ENCODE peak calls at places on chromosomes 5 and 9, in four cellular contexts. One of them, this sample, is unnamed.

GRCh38 chr9:106146886-106147285 is 452.5 kb downstream of the TMEM38B start:
- DNase-seq in dorsolateral prefrontal cortex: no peak
- DNase-seq in left ventricle myocardium inferior: no peak
- DNase-seq in keratinocyte: no peak
- DNase-seq in this sample: no peak

GRCh38 chr5:65948115-65948772 is 21.9 kb downstream of the ERBIN start:
- DNase-seq in left ventricle myocardium inferior: no peak
- DNase-seq in dorsolateral prefrontal cortex: no peak
- DNase-seq in keratinocyte: no peak
- DNase-seq in this sample: no peak

GRCh38 chr9:121686930-121687541 is 35.6 kb downstream of the DAB2IP start:
- DNase-seq in dorsolateral prefrontal cortex: peak; percentile 72
- DNase-seq in left ventricle myocardium inferior: peak; percentile 74
- DNase-seq in keratinocyte: no peak
- DNase-seq in this sample: peak; percentile 38

GRCh38 chr9:242461-243080 is 27.9 kb downstream of the DOCK8 start:
- DNase-seq in left ventricle myocardium inferior: no peak
- DNase-seq in dorsolateral prefrontal cortex: no peak
- DNase-seq in keratinocyte: no peak
- DNase-seq in this sample: no peak

GRCh38 chr5:59532979-59533729 is 360.4 kb downstream of the PDE4D start:
- DNase-seq in keratinocyte: no peak
- DNase-seq in dorsolateral prefrontal cortex: no peak
- DNase-seq in left ventricle myocardium inferior: no peak
- DNase-seq in this sample: no peak

GRCh38 chr9:113669523-113670115 is 206.1 kb downstream of the RGS3 start:
- DNase-seq in left ventricle myocardium inferior: no peak
- DNase-seq in dorsolateral prefrontal cortex: no peak
- DNase-seq in keratinocyte: no peak
- DNase-seq in this sample: no peak

GRCh38 chr5:6632324-6632930 is 417 bp downstream of the NSUN2 start:
- DNase-seq in dorsolateral prefrontal cortex: peak; percentile 29
- DNase-seq in keratinocyte: no peak
- DNase-seq in left ventricle myocardium inferior: no peak
- DNase-seq in this sample: peak; percentile 11

GRCh38 chr9:35195683-35196082 is 33.9 kb downstream of the UNC13B start:
- DNase-seq in left ventricle myocardium inferior: no peak
- DNase-seq in keratinocyte: no peak
- DNase-seq in dorsolateral prefrontal cortex: no peak
- DNase-seq in this sample: no peak

GRCh38 chr9:137297966-137298365 is 4.1 kb downstream of the NRARP start:
- DNase-seq in keratinocyte: no peak
- DNase-seq in left ventricle myocardium inferior: no peak
- DNase-seq in dorsolateral prefrontal cortex: no peak
- DNase-seq in this sample: no peak

GRCh38 chr5:149887622-149888183 is 56.9 kb downstream of the PDE6A start:
- DNase-seq in left ventricle myocardium inferior: no peak
- DNase-seq in keratinocyte: no peak
- DNase-seq in dorsolateral prefrontal cortex: no peak
- DNase-seq in this sample: peak; percentile 96

GRCh38 chr5:160467555-160468418 is 46.1 kb downstream of the PTTG1 start:
- DNase-seq in dorsolateral prefrontal cortex: no peak
- DNase-seq in keratinocyte: no peak
- DNase-seq in left ventricle myocardium inferior: peak; percentile 71
- DNase-seq in this sample: no peak

GRCh38 chr5:133906303-133906702 is 62.1 kb downstream of the C5orf15 start:
- DNase-seq in dorsolateral prefrontal cortex: no peak
- DNase-seq in keratinocyte: no peak
- DNase-seq in left ventricle myocardium inferior: no peak
- DNase-seq in this sample: no peak
- TF ChIP-seq CTCF in dorsolateral prefrontal cortex: no peak
- TF ChIP-seq CTCF in keratinocyte: no peak
- TF ChIP-seq CTCF in left ventricle myocardium inferior: no peak
- TF ChIP-seq CTCF in this sample: no peak

DNA sequence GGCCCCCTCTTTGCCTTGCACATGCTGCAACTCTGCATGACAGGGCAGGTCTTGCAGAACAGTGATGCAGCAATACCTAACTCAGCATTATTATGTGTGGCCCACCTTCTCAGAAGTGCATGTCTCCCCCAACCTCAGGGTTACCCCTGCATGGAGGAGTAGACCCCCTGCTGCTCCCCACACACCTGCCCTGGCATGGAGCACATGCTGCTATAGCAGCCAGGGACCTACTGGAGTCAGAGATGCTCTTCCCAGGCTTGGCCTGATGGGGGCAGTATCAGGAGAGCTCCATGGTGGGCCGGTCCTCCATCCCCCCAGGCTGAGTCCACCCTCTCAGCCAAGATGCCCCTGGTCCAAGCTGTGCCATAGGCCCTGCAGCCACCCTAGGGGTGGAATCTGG is 13.2 kb upstream of the BOD1 start:
- DNase-seq in dorsolateral prefrontal cortex: no peak
- DNase-seq in left ventricle myocardium inferior: no peak
- DNase-seq in keratinocyte: no peak
- DNase-seq in this sample: no peak
- TF ChIP-seq CTCF in dorsolateral prefrontal cortex: no peak
- TF ChIP-seq CTCF in left ventricle myocardium inferior: peak; percentile 29
- TF ChIP-seq CTCF in keratinocyte: peak; percentile 39
- TF ChIP-seq CTCF in this sample: peak; percentile 18

GRCh38 chr9:37386988-37387387 is 35.5 kb upstream of the GRHPR start:
- DNase-seq in left ventricle myocardium inferior: no peak
- DNase-seq in dorsolateral prefrontal cortex: no peak
- DNase-seq in keratinocyte: no peak
- DNase-seq in this sample: no peak

GRCh38 chr9:37395663-37396062 is 26.8 kb upstream of the GRHPR start:
- DNase-seq in keratinocyte: no peak
- DNase-seq in left ventricle myocardium inferior: no peak
- DNase-seq in dorsolateral prefrontal cortex: no peak
- DNase-seq in this sample: no peak

GRCh38 chr9:37395229-37395628 is 27.3 kb upstream of the GRHPR start:
- DNase-seq in keratinocyte: no peak
- DNase-seq in left ventricle myocardium inferior: no peak
- DNase-seq in dorsolateral prefrontal cortex: no peak
- DNase-seq in this sample: no peak

GRCh38 chr9:37392272-37392671 is 30.2 kb upstream of the GRHPR start:
- DNase-seq in left ventricle myocardium inferior: no peak
- DNase-seq in dorsolateral prefrontal cortex: no peak
- DNase-seq in keratinocyte: no peak
- DNase-seq in this sample: no peak

DNA sequence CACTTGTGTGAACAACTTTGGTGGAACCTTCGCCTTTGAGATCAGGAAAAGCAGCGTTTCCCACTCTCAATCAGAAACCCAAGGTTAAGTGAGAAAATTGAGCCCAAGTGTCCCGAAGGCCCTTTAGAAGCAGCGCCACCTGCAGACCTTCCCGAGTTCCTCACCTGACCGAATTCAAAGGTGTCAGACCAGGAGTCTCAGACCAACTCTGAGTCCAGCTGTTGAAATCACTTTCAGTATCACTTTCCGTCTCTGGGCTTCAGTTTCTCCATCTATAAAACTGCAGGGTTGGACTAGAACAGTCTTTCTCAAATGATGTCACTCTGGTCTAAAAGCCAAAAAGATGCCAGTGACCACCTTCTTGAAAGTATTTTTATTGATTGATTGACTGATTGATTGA is 31.7 kb upstream of the GRHPR start:
- DNase-seq in left ventricle myocardium inferior: no peak
- DNase-seq in keratinocyte: no peak
- DNase-seq in dorsolateral prefrontal cortex: no peak
- DNase-seq in this sample: no peak
- TF ChIP-seq CTCF in left ventricle myocardium inferior: peak; percentile 27
- TF ChIP-seq CTCF in keratinocyte: peak; percentile 51
- TF ChIP-seq CTCF in dorsolateral prefrontal cortex: no peak
- TF ChIP-seq CTCF in this sample: peak; percentile 39

GRCh38 chr9:89917861-89918260 is 313.0 kb downstream of the GADD45G start:
- DNase-seq in left ventricle myocardium inferior: no peak
- DNase-seq in dorsolateral prefrontal cortex: no peak
- DNase-seq in keratinocyte: no peak
- DNase-seq in this sample: no peak

GRCh38 chr9:89922099-89922498 is 317.3 kb downstream of the GADD45G start:
- DNase-seq in left ventricle myocardium inferior: no peak
- DNase-seq in keratinocyte: no peak
- DNase-seq in dorsolateral prefrontal cortex: peak; percentile 32
- DNase-seq in this sample: no peak

GRCh38 chr9:89920901-89921300 is 316.1 kb downstream of the GADD45G start:
- DNase-seq in keratinocyte: no peak
- DNase-seq in dorsolateral prefrontal cortex: peak; percentile 83
- DNase-seq in left ventricle myocardium inferior: no peak
- DNase-seq in this sample: no peak

GRCh38 chr9:89920131-89920530 is 315.3 kb downstream of the GADD45G start:
- DNase-seq in keratinocyte: no peak
- DNase-seq in left ventricle myocardium inferior: no peak
- DNase-seq in dorsolateral prefrontal cortex: peak; percentile 55
- DNase-seq in this sample: no peak

GRCh38 chr9:89919171-89919681 is 314.4 kb downstream of the GADD45G start:
- DNase-seq in dorsolateral prefrontal cortex: no peak
- DNase-seq in keratinocyte: no peak
- DNase-seq in left ventricle myocardium inferior: peak; percentile 29
- DNase-seq in this sample: no peak
- TF ChIP-seq CTCF in dorsolateral prefrontal cortex: no peak
- TF ChIP-seq CTCF in keratinocyte: no peak
- TF ChIP-seq CTCF in left ventricle myocardium inferior: peak; percentile 67
- TF ChIP-seq CTCF in this sample: no peak

GRCh38 chr9:98538626-98539031 is 170.1 kb downstream of the GABBR2 start:
- DNase-seq in left ventricle myocardium inferior: no peak
- DNase-seq in keratinocyte: no peak
- DNase-seq in dorsolateral prefrontal cortex: peak; percentile 84
- DNase-seq in this sample: no peak

GRCh38 chr9:98533866-98534265 is 174.9 kb downstream of the GABBR2 start:
- DNase-seq in keratinocyte: no peak
- DNase-seq in dorsolateral prefrontal cortex: no peak
- DNase-seq in left ventricle myocardium inferior: no peak
- DNase-seq in this sample: no peak

GRCh38 chr9:98539954-98540353 is 168.8 kb downstream of the GABBR2 start:
- DNase-seq in keratinocyte: no peak
- DNase-seq in left ventricle myocardium inferior: no peak
- DNase-seq in dorsolateral prefrontal cortex: no peak
- DNase-seq in this sample: peak; percentile 57

GRCh38 chr9:98538203-98538602 is 170.5 kb downstream of the GABBR2 start:
- DNase-seq in keratinocyte: no peak
- DNase-seq in left ventricle myocardium inferior: no peak
- DNase-seq in dorsolateral prefrontal cortex: no peak
- DNase-seq in this sample: no peak

DNA sequence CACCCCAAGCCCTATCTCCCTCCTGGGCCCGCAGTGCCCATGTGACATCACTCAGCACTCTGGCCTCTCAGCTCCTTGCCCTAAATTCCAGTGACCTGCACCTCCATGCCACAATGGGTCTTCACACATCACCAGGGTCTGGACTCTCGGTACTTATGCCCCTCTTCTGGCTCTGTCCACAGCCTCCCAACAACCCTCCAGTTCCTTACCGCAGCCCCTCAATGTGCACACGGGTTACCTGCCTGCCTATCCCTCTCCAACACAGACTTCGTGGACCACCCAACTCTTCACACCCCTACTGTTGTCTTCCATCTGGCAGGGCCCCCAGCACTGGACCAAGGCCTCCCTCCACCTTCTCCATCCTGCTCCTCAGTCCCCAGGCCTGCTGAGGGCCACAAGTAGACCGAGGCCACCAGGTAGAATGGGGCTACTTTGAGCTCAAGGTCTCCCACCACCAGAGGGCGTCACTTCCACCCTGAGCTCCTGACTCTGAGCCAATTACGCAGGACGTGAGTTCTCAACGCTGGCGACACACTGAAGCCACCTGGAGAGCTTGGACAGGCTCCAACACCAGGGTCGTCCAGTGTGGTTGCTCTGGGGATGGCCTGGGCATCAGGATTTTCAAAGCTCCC is 172.1 kb downstream of the GABBR2 start:
- DNase-seq in left ventricle myocardium inferior: no peak
- DNase-seq in keratinocyte: no peak
- DNase-seq in dorsolateral prefrontal cortex: no peak
- DNase-seq in this sample: no peak
- TF ChIP-seq CTCF in left ventricle myocardium inferior: no peak
- TF ChIP-seq CTCF in keratinocyte: peak; percentile 37
- TF ChIP-seq CTCF in dorsolateral prefrontal cortex: no peak
- TF ChIP-seq CTCF in this sample: peak; percentile 19